ENCODE peak calls at places on chromosome 3, in six cellular contexts. One of them, this sample, is unnamed.

GRCh38 chr3:126657901-126658300 is 3.0 kb upstream of the TXNRD3 start:
- DNase-seq in NCI-H1105: no peak
- DNase-seq in H4: no peak
- DNase-seq in epithelial cell of prostate: no peak
- DNase-seq in uterus: no peak
- DNase-seq in hippocampal formation: no peak
- DNase-seq in this sample: no peak

GRCh38 chr3:9028134-9028533 is 64.9 kb upstream of the RAD18 start:
- DNase-seq in H4: peak
- DNase-seq in uterus: peak
- DNase-seq in NCI-H1105: peak
- DNase-seq in epithelial cell of prostate: no peak
- DNase-seq in hippocampal formation: peak
- DNase-seq in this sample: peak

GRCh38 chr3:49714728-49715550 is 4.5 kb downstream of the AMIGO3 start:
- DNase-seq in NCI-H1105: no peak
- DNase-seq in hippocampal formation: no peak
- DNase-seq in H4: no peak
- DNase-seq in epithelial cell of prostate: no peak
- DNase-seq in uterus: no peak
- DNase-seq in this sample: no peak

GRCh38 chr3:14372587-14372986 is 29.8 kb upstream of the SLC6A6 start:
- DNase-seq in H4: no peak
- DNase-seq in uterus: no peak
- DNase-seq in NCI-H1105: no peak
- DNase-seq in hippocampal formation: no peak
- DNase-seq in epithelial cell of prostate: no peak
- DNase-seq in this sample: no peak

GRCh38 chr3:142595581-142595950 is 627 bp upstream of the PLS1 start:
- DNase-seq in H4: peak
- DNase-seq in uterus: no peak
- DNase-seq in hippocampal formation: no peak
- DNase-seq in NCI-H1105: no peak
- DNase-seq in epithelial cell of prostate: no peak
- DNase-seq in this sample: no peak

GRCh38 chr3:186283651-186284445 is 78.2 kb downstream of the DGKG start:
- DNase-seq in hippocampal formation: no peak
- DNase-seq in NCI-H1105: no peak
- DNase-seq in H4: no peak
- DNase-seq in epithelial cell of prostate: peak
- DNase-seq in uterus: no peak
- DNase-seq in this sample: no peak

GRCh38 chr3:159280326-159280725 is 478.5 kb downstream of the MFSD1 start:
- DNase-seq in NCI-H1105: peak
- DNase-seq in uterus: no peak
- DNase-seq in epithelial cell of prostate: no peak
- DNase-seq in H4: no peak
- DNase-seq in hippocampal formation: no peak
- DNase-seq in this sample: no peak

GRCh38 chr3:299590-300301 is 103.2 kb downstream of the CHL1 start:
- DNase-seq in uterus: no peak
- DNase-seq in NCI-H1105: no peak
- DNase-seq in hippocampal formation: no peak
- DNase-seq in H4: no peak
- DNase-seq in epithelial cell of prostate: no peak
- DNase-seq in this sample: no peak

GRCh38 chr3:58353722-58354553 is 21.2 kb downstream of the PXK start:
- DNase-seq in H4: no peak
- DNase-seq in NCI-H1105: no peak
- DNase-seq in hippocampal formation: no peak
- DNase-seq in uterus: no peak
- DNase-seq in epithelial cell of prostate: no peak
- DNase-seq in this sample: no peak

GRCh38 chr3:143360244-143360643 is 240.7 kb downstream of the CHST2 start:
- DNase-seq in NCI-H1105: no peak
- DNase-seq in uterus: no peak
- DNase-seq in hippocampal formation: peak
- DNase-seq in epithelial cell of prostate: no peak
- DNase-seq in H4: no peak
- DNase-seq in this sample: no peak

GRCh38 chr3:42743204-42743995 is 29.7 kb downstream of the CCDC13 start:
- DNase-seq in uterus: no peak
- DNase-seq in hippocampal formation: no peak
- DNase-seq in epithelial cell of prostate: no peak
- DNase-seq in NCI-H1105: no peak
- DNase-seq in H4: no peak
- DNase-seq in this sample: no peak

GRCh38 chr3:130827486-130827885 is 66.4 kb upstream of the ATP2C1 start:
- DNase-seq in NCI-H1105: no peak
- DNase-seq in epithelial cell of prostate: no peak
- DNase-seq in hippocampal formation: no peak
- DNase-seq in H4: no peak
- DNase-seq in uterus: no peak
- DNase-seq in this sample: no peak

GRCh38 chr3:184459355-184459754 is 79.5 kb downstream of the CHRD start:
- DNase-seq in hippocampal formation: no peak
- DNase-seq in NCI-H1105: no peak
- DNase-seq in epithelial cell of prostate: no peak
- DNase-seq in H4: peak
- DNase-seq in uterus: no peak
- DNase-seq in this sample: no peak

GRCh38 chr3:127158614-127159221 is 34.2 kb upstream of the PRR23E start:
- DNase-seq in hippocampal formation: no peak
- DNase-seq in H4: no peak
- DNase-seq in NCI-H1105: peak
- DNase-seq in epithelial cell of prostate: no peak
- DNase-seq in uterus: no peak
- DNase-seq in this sample: no peak

GRCh38 chr3:105868450-105868744 is 415 bp downstream of the CBLB start:
- DNase-seq in hippocampal formation: no peak
- DNase-seq in uterus: peak
- DNase-seq in NCI-H1105: peak
- DNase-seq in H4: peak
- DNase-seq in epithelial cell of prostate: no peak
- DNase-seq in this sample: peak

GRCh38 chr3:69085543-69086132 is 901 bp downstream of the ARL6IP5 start:
- DNase-seq in H4: no peak
- DNase-seq in NCI-H1105: no peak
- DNase-seq in uterus: peak
- DNase-seq in epithelial cell of prostate: no peak
- DNase-seq in hippocampal formation: peak
- DNase-seq in this sample: peak

GRCh38 chr3:104438761-104439160 is 927.9 kb upstream of the ALCAM start:
- DNase-seq in hippocampal formation: no peak
- DNase-seq in epithelial cell of prostate: no peak
- DNase-seq in H4: no peak
- DNase-seq in NCI-H1105: no peak
- DNase-seq in uterus: no peak
- DNase-seq in this sample: no peak

GRCh38 chr3:42755681-42756578 is 17.1 kb downstream of the CCDC13 start:
- DNase-seq in uterus: no peak
- DNase-seq in NCI-H1105: no peak
- DNase-seq in epithelial cell of prostate: no peak
- DNase-seq in hippocampal formation: peak
- DNase-seq in H4: no peak
- DNase-seq in this sample: peak

GRCh38 chr3:32500225-32500624 is 2.4 kb downstream of the CMTM6 start:
- DNase-seq in NCI-H1105: no peak
- DNase-seq in uterus: no peak
- DNase-seq in H4: no peak
- DNase-seq in epithelial cell of prostate: no peak
- DNase-seq in hippocampal formation: no peak
- DNase-seq in this sample: no peak

GRCh38 chr3:13648060-13648743 is 99.3 kb downstream of the FBLN2 start:
- DNase-seq in uterus: peak
- DNase-seq in H4: peak
- DNase-seq in hippocampal formation: peak
- DNase-seq in NCI-H1105: no peak
- DNase-seq in epithelial cell of prostate: peak
- DNase-seq in this sample: peak

GRCh38 chr3:195071916-195072820 is 198.8 kb downstream of the XXYLT1 start:
- DNase-seq in hippocampal formation: no peak
- DNase-seq in NCI-H1105: no peak
- DNase-seq in uterus: peak
- DNase-seq in epithelial cell of prostate: no peak
- DNase-seq in H4: no peak
- DNase-seq in this sample: no peak

GRCh38 chr3:123791898-123792297 is 92.2 kb downstream of the MYLK start:
- DNase-seq in epithelial cell of prostate: no peak
- DNase-seq in hippocampal formation: no peak
- DNase-seq in NCI-H1105: no peak
- DNase-seq in H4: no peak
- DNase-seq in uterus: no peak
- DNase-seq in this sample: no peak

GRCh38 chr3:143820466-143821221 is 27.6 kb downstream of the SLC9A9 start:
- DNase-seq in epithelial cell of prostate: no peak
- DNase-seq in NCI-H1105: no peak
- DNase-seq in H4: no peak
- DNase-seq in uterus: no peak
- DNase-seq in hippocampal formation: no peak
- DNase-seq in this sample: no peak

GRCh38 chr3:101216710-101217457 is 103.5 kb downstream of the IMPG2 start:
- DNase-seq in uterus: peak
- DNase-seq in epithelial cell of prostate: no peak
- DNase-seq in hippocampal formation: no peak
- DNase-seq in H4: no peak
- DNase-seq in NCI-H1105: no peak
- DNase-seq in this sample: no peak

GRCh38 chr3:12992629-12993021 is 80.6 kb downstream of the IQSEC1 start:
- DNase-seq in uterus: no peak
- DNase-seq in hippocampal formation: no peak
- DNase-seq in epithelial cell of prostate: no peak
- DNase-seq in NCI-H1105: no peak
- DNase-seq in H4: no peak
- DNase-seq in this sample: no peak

GRCh38 chr3:143562789-143563188 is 285.5 kb downstream of the SLC9A9 start:
- DNase-seq in epithelial cell of prostate: no peak
- DNase-seq in NCI-H1105: no peak
- DNase-seq in hippocampal formation: no peak
- DNase-seq in H4: no peak
- DNase-seq in uterus: no peak
- DNase-seq in this sample: no peak

GRCh38 chr3:72338942-72339749 is 509.1 kb downstream of the SHQ1 start:
- DNase-seq in NCI-H1105: no peak
- DNase-seq in epithelial cell of prostate: peak
- DNase-seq in hippocampal formation: no peak
- DNase-seq in H4: peak
- DNase-seq in uterus: peak
- DNase-seq in this sample: no peak

GRCh38 chr3:158727499-158728377 is 4.5 kb downstream of the RARRES1 start:
- DNase-seq in uterus: peak
- DNase-seq in hippocampal formation: peak
- DNase-seq in NCI-H1105: peak
- DNase-seq in epithelial cell of prostate: no peak
- DNase-seq in H4: peak
- DNase-seq in this sample: peak

GRCh38 chr3:189820365-189820720 is 189.2 kb downstream of the TP63 start:
- DNase-seq in H4: no peak
- DNase-seq in uterus: no peak
- DNase-seq in hippocampal formation: no peak
- DNase-seq in NCI-H1105: no peak
- DNase-seq in epithelial cell of prostate: no peak
- DNase-seq in this sample: no peak